ENCODE peak calls at places on chromosomes 1 and 21, in eight cellular contexts. U is GM06990, S is astrocyte of the spinal cord, X is HFF-Myc, M is ascending aorta, Q is PC-3, H is mammary epithelial cell, C is AG10803. A is an unnamed sample.
A peak's percentile ranks its signal among the peaks of the same experiment; 100 is the strongest.

GRCh38 chr1:186680031-186681012 is at the start of gene PTGS2:
- DNase-seq in U (peak; percentile 84), S (peak; percentile 92), X (peak; percentile 96), M (peak; percentile 87), Q (peak; percentile 55), H (peak; percentile 97), C (peak; percentile 92), A (peak; percentile 4)

GRCh38 chr21:36297938-36298572 is 21.9 kb upstream of the MORC3 start:
- DNase-seq in U (peak; percentile 70), S (no peak), X (peak; percentile 7), M (peak; percentile 69), Q (peak; percentile 74), H (peak; percentile 70), C (peak; percentile 49), A (peak; percentile 46)

GRCh38 chr1:47708658-47709301 is 270.9 kb downstream of the FOXD2 start:
- DNase-seq in U (no peak), S (peak; percentile 25), X (no peak), M (no peak), Q (no peak), H (no peak), C (peak; percentile 16), A (no peak)

GRCh38 chr1:1157914-1158710 is 15.6 kb upstream of the TTLL10 start:
- DNase-seq in U (peak; percentile 70), S (peak; percentile 10), X (no peak), M (peak; percentile 72), Q (peak; percentile 65), H (peak; percentile 33), C (peak; percentile 16), A (no peak)

GRCh38 chr1:203121186-203122015 is 6.1 kb upstream of the ADORA1 start:
- DNase-seq in U (no peak), S (no peak), X (no peak), M (no peak), Q (no peak), H (no peak), C (no peak), A (no peak)

GRCh38 chr1:238340989-238341388 is 450.3 kb upstream of the ZP4 start:
- DNase-seq in U (no peak), S (no peak), X (no peak), M (no peak), Q (peak; percentile 69), H (no peak), C (no peak), A (no peak)

GRCh38 chr1:70717656-70718055 is 306.6 kb downstream of the CTH start:
- DNase-seq in U (no peak), S (no peak), X (no peak), M (no peak), Q (no peak), H (no peak), C (no peak), A (peak; percentile 15)

GRCh38 chr1:61506944-61507343 is 218.0 kb downstream of the TM2D1 start:
- DNase-seq in U (no peak), S (no peak), X (no peak), M (no peak), Q (no peak), H (no peak), C (no peak), A (no peak)

GRCh38 chr1:60573121-60573520 is 499.6 kb upstream of the C1orf87 start:
- DNase-seq in U (no peak), S (peak; percentile 66), X (no peak), M (no peak), Q (peak; percentile 87), H (peak; percentile 49), C (no peak), A (peak; percentile 85)

GRCh38 chr1:221109930-221110329 is 230.7 kb downstream of the HLX start:
- DNase-seq in U (no peak), S (no peak), X (no peak), M (no peak), Q (no peak), H (no peak), C (no peak), A (no peak)

GRCh38 chr1:2229921-2230700 is 2.0 kb downstream of the SKI start:
- DNase-seq in U (no peak), S (no peak), X (no peak), M (peak; percentile 65), Q (peak; percentile 52), H (peak; percentile 53), C (peak; percentile 36), A (no peak)

GRCh38 chr21:39969691-39970364 is 102.6 kb downstream of the PCP4 start:
- DNase-seq in U (no peak), S (no peak), X (no peak), M (no peak), Q (no peak), H (no peak), C (no peak), A (no peak)

GRCh38 chr1:98458514-98459259 is 202.8 kb upstream of the SNX7 start:
- DNase-seq in U (no peak), S (no peak), X (no peak), M (no peak), Q (no peak), H (no peak), C (no peak), A (no peak)

GRCh38 chr1:45864765-45865164 is 61.4 kb downstream of the MAST2 start:
- DNase-seq in U (no peak), S (peak; percentile 29), X (no peak), M (no peak), Q (peak; percentile 28), H (peak; percentile 17), C (no peak), A (peak; percentile 66)

GRCh38 chr1:6348511-6349191 is 44.9 kb downstream of the ACOT7 start:
- DNase-seq in U (no peak), S (peak; percentile 76), X (no peak), M (no peak), Q (peak; percentile 86), H (peak; percentile 61), C (peak; percentile 34), A (no peak)

GRCh38 chr1:59638172-59638800 is 176.5 kb upstream of the HOOK1 start:
- DNase-seq in U (no peak), S (peak; percentile 87), X (peak; percentile 99), M (no peak), Q (no peak), H (peak; percentile 36), C (peak; percentile 95), A (no peak)

GRCh38 chr1:244230470-244230869 is 179.4 kb downstream of the ZBTB18 start:
- DNase-seq in U (no peak), S (no peak), X (no peak), M (no peak), Q (no peak), H (no peak), C (no peak), A (no peak)

GRCh38 chr1:202873026-202873425 is 15.9 kb downstream of the RABIF start:
- DNase-seq in U (no peak), S (no peak), X (no peak), M (no peak), Q (no peak), H (no peak), C (no peak), A (no peak)

GRCh38 chr1:159222987-159223386 is 18.3 kb downstream of the ACKR1 start:
- DNase-seq in U (no peak), S (no peak), X (no peak), M (no peak), Q (peak; percentile 12), H (no peak), C (no peak), A (no peak)

DNA sequence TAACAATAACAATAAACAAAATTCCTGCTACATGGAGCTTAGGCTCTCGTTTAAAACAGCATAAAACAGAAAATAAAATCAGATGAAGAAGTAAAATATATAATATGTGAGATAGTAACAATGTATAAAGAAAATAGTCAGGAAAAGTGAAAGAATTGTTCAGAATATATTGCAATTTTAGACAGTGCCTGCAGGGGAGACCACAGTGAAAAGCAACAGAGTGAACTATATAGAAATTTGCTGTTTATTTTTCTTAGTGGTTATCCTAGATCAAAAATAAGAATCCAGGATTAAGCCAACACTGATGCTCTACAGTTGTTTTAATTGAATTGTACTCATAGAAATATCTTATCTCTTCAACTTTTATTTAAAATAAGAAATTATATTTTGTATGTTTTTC is 1639.0 kb upstream of the B3GALT2 start:
- DNase-seq in U (no peak), S (no peak), X (no peak), M (no peak), Q (no peak), H (no peak), C (no peak), A (no peak)
- TF ChIP-seq CTCF in U (no peak), S (no peak), X (no peak), M (no peak), Q (peak; percentile 24), H (no peak), C (no peak), A (no peak)

GRCh38 chr1:173421789-173422188 is 55.3 kb upstream of the PRDX6 start:
- DNase-seq in U (no peak), S (no peak), X (no peak), M (no peak), Q (no peak), H (no peak), C (no peak), A (no peak)

GRCh38 chr1:173422456-173422976 is 54.6 kb upstream of the PRDX6 start:
- DNase-seq in U (no peak), S (no peak), X (no peak), M (no peak), Q (no peak), H (no peak), C (no peak), A (no peak)

GRCh38 chr1:173421266-173421665 is 55.9 kb upstream of the PRDX6 start:
- DNase-seq in U (no peak), S (no peak), X (no peak), M (no peak), Q (no peak), H (no peak), C (no peak), A (no peak)

GRCh38 chr1:173418107-173418985 is 58.8 kb upstream of the PRDX6 start:
- DNase-seq in U (peak; percentile 64), S (peak; percentile 48), X (no peak), M (no peak), Q (peak; percentile 56), H (no peak), C (peak; percentile 68), A (no peak)

GRCh38 chr1:173420330-173420806 is 56.8 kb upstream of the PRDX6 start:
- DNase-seq in U (no peak), S (peak; percentile 88), X (peak; percentile 69), M (peak; percentile 69), Q (peak; percentile 100), H (peak; percentile 68), C (peak; percentile 71), A (peak; percentile 50)
- H3K4me3 ChIP-seq in U (no peak overlapping the region), S (no peak overlapping the region), X (no peak overlapping the region), M (no peak overlapping the region), Q (peak overlapping the region; percentile 35), H (no peak overlapping the region), C (no peak overlapping the region), A (no peak overlapping the region)

DNA sequence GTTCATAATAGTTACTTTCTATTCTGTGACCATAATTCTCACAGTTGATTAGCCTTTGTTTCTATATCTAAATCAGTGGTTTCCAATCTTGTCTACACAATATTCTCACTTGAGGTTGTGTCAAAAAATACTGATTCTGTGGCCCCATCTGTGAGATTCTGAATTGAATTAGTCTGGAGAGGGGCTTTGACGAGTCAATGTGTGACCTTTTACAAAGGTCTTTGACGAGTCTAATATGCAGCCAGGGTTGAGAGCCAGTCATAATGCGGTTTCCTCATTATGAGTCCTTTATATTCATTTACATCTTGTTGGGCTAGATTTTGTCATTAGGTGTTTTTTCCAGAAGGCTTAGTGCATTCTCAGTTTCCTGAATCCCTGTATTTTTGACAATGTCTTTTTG is 19.7 kb downstream of the FCRL5 start:
- DNase-seq in U (no peak), S (no peak), X (no peak), M (no peak), Q (no peak), H (no peak), C (no peak), A (no peak)
- TF ChIP-seq CTCF in U (no peak), S (no peak), X (no peak), M (no peak), Q (no peak), H (no peak), C (no peak), A (no peak)

GRCh38 chr1:31372051-31372450 is 825 bp downstream of the FABP3 start:
- DNase-seq in U (no peak), S (no peak), X (no peak), M (peak; percentile 50), Q (no peak), H (no peak), C (no peak), A (no peak)
- H3K4me3 ChIP-seq in U (no peak overlapping the region), S (no peak overlapping the region), X (no peak overlapping the region), M (peak overlapping the region; percentile 52), Q (no peak overlapping the region), H (no peak overlapping the region), C (no peak overlapping the region), A (no peak overlapping the region)